ENCODE peak calls at places on chromosomes 13 and 19, in six cellular contexts. A, M, Y, S, G and R are unnamed samples.

GRCh38 chr19:6064016-6064702 is 46.1 kb downstream of the RFX2 start:
- DNase-seq in A (no peak), M (no peak), Y (no peak), S (no peak), G (peak; percentile 61), R (peak; percentile 23)

GRCh38 chr13:61695147-61695546 is 279.5 kb upstream of the PCDH20 start:
- DNase-seq in A (no peak), M (no peak), Y (no peak), S (no peak), G (no peak), R (no peak)

GRCh38 chr19:33416307-33417215 is 43.1 kb downstream of the CEBPG start:
- DNase-seq in A (peak; percentile 84), M (peak; percentile 57), Y (peak; percentile 50), S (no peak), G (no peak), R (peak; percentile 61)

GRCh38 chr13:69597088-69597487 is 510.5 kb upstream of the ATXN8OS start:
- DNase-seq in A (no peak), M (no peak), Y (no peak), S (no peak), G (no peak), R (no peak)

GRCh38 chr19:49491804-49492572 is 4.2 kb upstream of the RPS11 start:
- DNase-seq in A (peak; percentile 31), M (no peak), Y (no peak), S (no peak), G (no peak), R (peak; percentile 85)

GRCh38 chr13:44854264-44855060 is 134.8 kb downstream of the NUFIP1 start:
- DNase-seq in A (peak; percentile 61), M (peak; percentile 61), Y (no peak), S (no peak), G (peak; percentile 77), R (peak; percentile 85)

GRCh38 chr13:40975441-40975840 is 43.7 kb downstream of the ELF1 start:
- DNase-seq in A (no peak), M (no peak), Y (no peak), S (no peak), G (no peak), R (no peak)

GRCh38 chr13:41985788-41986508 is 25.0 kb upstream of the VWA8 start:
- DNase-seq in A (no peak), M (no peak), Y (no peak), S (no peak), G (no peak), R (no peak)

GRCh38 chr19:5050016-5050656 is 81.2 kb downstream of the KDM4B start:
- DNase-seq in A (no peak), M (no peak), Y (no peak), S (no peak), G (no peak), R (no peak)

GRCh38 chr13:98267080-98267912 is 90.2 kb upstream of the RNF113B start:
- DNase-seq in A (peak; percentile 74), M (no peak), Y (no peak), S (no peak), G (no peak), R (peak; percentile 61)

GRCh38 chr13:27379694-27380596 is 44.5 kb upstream of the GTF3A start:
- DNase-seq in A (peak; percentile 87), M (peak; percentile 39), Y (peak; percentile 69), S (no peak), G (peak; percentile 66), R (peak; percentile 92)

GRCh38 chr13:50911937-50912624 is 2.5 kb downstream of the RNASEH2B start:
- DNase-seq in A (peak; percentile 90), M (peak; percentile 87), Y (peak; percentile 85), S (peak; percentile 31), G (peak; percentile 85), R (peak; percentile 89)

GRCh38 chr13:23955064-23955463 is 57.8 kb upstream of the C1QTNF9B start:
- DNase-seq in A (no peak), M (no peak), Y (no peak), S (no peak), G (no peak), R (no peak)

GRCh38 chr13:48749699-48750473 is 96.2 kb downstream of the CYSLTR2 start:
- DNase-seq in A (peak; percentile 92), M (peak; percentile 72), Y (peak; percentile 29), S (peak; percentile 32), G (peak; percentile 91), R (peak; percentile 73)

GRCh38 chr13:98571955-98572662 is 4.8 kb downstream of the STK24 start:
- DNase-seq in A (peak; percentile 42), M (no peak), Y (no peak), S (no peak), G (no peak), R (peak; percentile 86)

GRCh38 chr13:73765651-73766384 is 368.4 kb downstream of the KLF12 start:
- DNase-seq in A (peak; percentile 80), M (peak; percentile 80), Y (peak; percentile 78), S (no peak), G (peak; percentile 78), R (peak; percentile 75)

GRCh38 chr13:107644136-107644535 is 571.2 kb downstream of the LIG4 start:
- DNase-seq in A (no peak), M (no peak), Y (no peak), S (no peak), G (no peak), R (no peak)

GRCh38 chr19:5114713-5115112 is 145.8 kb downstream of the KDM4B start:
- DNase-seq in A (no peak), M (no peak), Y (no peak), S (no peak), G (no peak), R (no peak)

GRCh38 chr19:44807162-44807561 is 1.7 kb upstream of the BCAM start:
- DNase-seq in A (peak; percentile 82), M (no peak), Y (no peak), S (no peak), G (no peak), R (peak; percentile 71)

GRCh38 chr13:112452380-112453206 is 76.4 kb downstream of the SPACA7 start:
- DNase-seq in A (no peak), M (no peak), Y (no peak), S (no peak), G (peak; percentile 63), R (no peak)

GRCh38 chr13:37602743-37603381 is 4.3 kb upstream of the POSTN start:
- DNase-seq in A (peak; percentile 10), M (no peak), Y (no peak), S (no peak), G (no peak), R (no peak)

GRCh38 chr13:99376924-99377323 is 69.7 kb upstream of the GPR183 start:
- DNase-seq in A (no peak), M (no peak), Y (no peak), S (no peak), G (no peak), R (no peak)

GRCh38 chr13:49412749-49413148 is 31.1 kb downstream of the CAB39L start:
- DNase-seq in A (no peak), M (no peak), Y (no peak), S (no peak), G (no peak), R (no peak)

GRCh38 chr13:100361504-100361903 is 227.1 kb downstream of the GGACT start:
- DNase-seq in A (no peak), M (no peak), Y (no peak), S (no peak), G (no peak), R (no peak)

GRCh38 chr13:51360489-51360888 is 21.0 kb downstream of the SERPINE3 start:
- DNase-seq in A (no peak), M (no peak), Y (no peak), S (no peak), G (no peak), R (no peak)

GRCh38 chr19:20269461-20269860 is 102.4 kb downstream of the ZNF486 start:
- DNase-seq in A (no peak), M (no peak), Y (no peak), S (no peak), G (no peak), R (no peak)

GRCh38 chr19:20273951-20274578 is 107.1 kb downstream of the ZNF486 start:
- DNase-seq in A (no peak), M (no peak), Y (no peak), S (no peak), G (no peak), R (no peak)

GRCh38 chr19:20271215-20271926 is 104.4 kb downstream of the ZNF486 start:
- DNase-seq in A (no peak), M (no peak), Y (no peak), S (no peak), G (no peak), R (no peak)

GRCh38 chr19:20276011-20276738 is 109.2 kb downstream of the ZNF486 start:
- DNase-seq in A (no peak), M (no peak), Y (no peak), S (no peak), G (no peak), R (no peak)

DNA sequence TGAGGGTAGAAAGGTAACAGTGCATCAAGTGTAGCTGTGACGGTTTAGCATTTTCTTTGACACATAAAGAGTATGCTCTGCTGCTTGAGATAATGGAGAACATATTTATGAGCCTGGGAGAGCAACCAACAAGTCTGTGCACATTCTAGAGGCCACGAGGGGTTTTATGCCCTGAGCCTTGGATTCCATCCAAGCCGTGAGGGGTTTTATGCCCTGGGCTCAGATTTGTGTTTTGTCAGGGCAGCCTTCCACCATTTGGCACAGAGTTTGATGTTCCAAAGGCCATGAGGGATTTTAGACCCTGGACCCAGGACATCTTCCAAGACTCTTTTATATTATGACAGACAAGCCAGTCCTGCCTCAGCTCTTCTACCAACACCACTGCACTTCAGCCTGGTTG is 106.4 kb downstream of the ZNF486 start:
- DNase-seq in A (no peak), M (no peak), Y (no peak), S (no peak), G (no peak), R (no peak)
- H3K27ac ChIP-seq in A (no peak overlapping the region), M (no peak overlapping the region), Y (no peak overlapping the region), S (no peak overlapping the region), G (no peak overlapping the region), R (no peak overlapping the region)

GRCh38 chr19:23093832-23094231 is 23.0 kb upstream of the ZNF730 start:
- DNase-seq in A (no peak), M (no peak), Y (no peak), S (no peak), G (no peak), R (no peak)
- H3K36me3 ChIP-seq in A (no peaks in the 10 kb centered on the region), M (no peaks in the 10 kb centered on the region), Y (peaks cover 55% of the 10 kb centered on the region), S (no peaks in the 10 kb centered on the region), G (no peaks in the 10 kb centered on the region), R (no peaks in the 10 kb centered on the region)

GRCh38 chr13:110799246-110800236 is 86.0 kb downstream of the ING1 start:
- DNase-seq in A (peak; percentile 73), M (no peak), Y (no peak), S (no peak), G (peak; percentile 71), R (no peak)
- H3K4me3 ChIP-seq in A (no peak overlapping the region), M (peak overlapping the region; percentile 40), Y (no peak overlapping the region), S (peak overlapping the region; percentile 17), G (peak overlapping the region; percentile 32), R (no peak overlapping the region)

DNA sequence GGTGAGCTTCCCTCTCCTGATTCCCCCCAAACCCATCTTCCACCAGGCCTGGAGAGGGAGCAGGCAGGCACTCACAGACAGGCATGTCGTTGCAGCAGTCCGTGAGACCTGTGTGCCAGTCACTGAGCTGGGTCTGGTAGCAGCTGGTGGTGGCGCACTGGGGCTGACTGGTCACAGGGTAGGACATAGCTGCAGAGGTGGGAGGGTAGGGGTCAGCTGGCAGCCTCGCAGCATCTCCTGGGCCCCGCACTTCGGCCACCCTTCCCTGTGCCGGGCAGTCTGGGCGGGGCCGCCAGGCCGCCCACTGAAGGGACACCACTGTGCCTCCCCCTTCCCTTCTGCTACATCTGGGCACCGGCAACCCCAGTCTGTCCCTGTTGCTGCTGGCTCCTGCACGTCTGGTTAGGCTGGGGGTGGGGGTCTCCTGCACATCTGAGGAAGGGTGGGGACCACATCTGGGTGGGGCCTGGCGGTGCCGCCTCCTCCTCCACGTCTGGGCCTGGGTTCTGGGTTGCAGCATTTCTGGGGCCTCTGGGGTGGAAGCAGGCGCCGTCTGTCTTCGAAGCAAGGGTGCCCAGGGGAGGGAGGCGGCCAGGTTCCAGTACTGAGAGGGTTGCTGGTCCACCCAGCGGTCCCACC is 1.1 kb downstream of the CNFN start:
- DNase-seq in A (no peak), M (no peak), Y (no peak), S (no peak), G (no peak), R (no peak)
- H3K27ac ChIP-seq in A (no peak overlapping the region), M (no peak overlapping the region), Y (no peak overlapping the region), S (peak overlapping the region; percentile 61), G (no peak overlapping the region), R (no peak overlapping the region)